ENCODE peak calls at places on chromosomes 2 and 18, in four cellular contexts. S, U, O and Z are unnamed samples.

GRCh38 chr2:232842689-232843088 is 27.4 kb upstream of the SNORC start:
- DNase-seq in O (no peak), S (no peak), U (no peak), Z (no peak)

GRCh38 chr2:97869722-97870346 is 125.9 kb downstream of the TMEM131 start:
- DNase-seq in O (no peak), U (no peak), S (no peak), Z (no peak)

GRCh38 chr2:156982615-156983014 is 274.9 kb upstream of the GALNT5 start:
- DNase-seq in O (no peak), U (no peak), S (no peak), Z (no peak)

GRCh38 chr2:9914384-9915065 is 37.0 kb upstream of the GRHL1 start:
- DNase-seq in O (no peak), U (no peak), S (peak; percentile 77), Z (no peak)

GRCh38 chr2:172859821-172860707 is 124.4 kb downstream of the RAPGEF4 start:
- DNase-seq in O (no peak), S (no peak), U (no peak), Z (no peak)

GRCh38 chr2:138814123-138814883 is 34.1 kb upstream of the NXPH2 start:
- DNase-seq in U (no peak), S (peak; percentile 18), O (no peak), Z (peak; percentile 5)

GRCh38 chr2:218717262-218717661 is 6.6 kb downstream of the TTLL4 start:
- DNase-seq in O (no peak), U (peak; percentile 54), S (no peak), Z (peak; percentile 42)

GRCh38 chr2:74756356-74756890 is 77.5 kb upstream of the HK2 start:
- DNase-seq in O (no peak), U (no peak), S (peak; percentile 14), Z (peak; percentile 12)

GRCh38 chr2:100606740-100607343 is 44.0 kb downstream of the PDCL3 start:
- DNase-seq in S (peak; percentile 61), U (no peak), O (peak; percentile 40), Z (peak; percentile 49)

GRCh38 chr2:143730155-143730949 is 601.1 kb downstream of the ARHGAP15 start:
- DNase-seq in U (no peak), O (no peak), S (peak; percentile 27), Z (no peak)

GRCh38 chr2:153299809-153300208 is 178.8 kb downstream of the RPRM start:
- DNase-seq in O (no peak), S (no peak), U (no peak), Z (no peak)

GRCh38 chr18:49494660-49495059 is 7.6 kb upstream of the C18orf32 start:
- DNase-seq in O (no peak), S (no peak), U (no peak), Z (no peak)

GRCh38 chr2:200453853-200454524 is 55.9 kb downstream of the KCTD18 start:
- DNase-seq in S (no peak), U (no peak), O (no peak), Z (no peak)

GRCh38 chr2:236866542-236867340 is 218.9 kb upstream of the COPS8 start:
- DNase-seq in U (no peak), S (no peak), O (peak; percentile 8), Z (no peak)

GRCh38 chr2:101406867-101407266 is 19.6 kb upstream of the CREG2 start:
- DNase-seq in S (peak; percentile 46), U (no peak), O (no peak), Z (no peak)

GRCh38 chr2:169964740-169965139 is 137.5 kb downstream of the UBR3 start:
- DNase-seq in U (peak; percentile 52), S (no peak), O (no peak), Z (no peak)

GRCh38 chr18:54764786-54765185 is 63.5 kb upstream of the RAB27B start:
- DNase-seq in S (no peak), U (no peak), O (no peak), Z (no peak)

GRCh38 chr2:147520817-147521216 is 324.0 kb upstream of the ACVR2A start:
- DNase-seq in O (no peak), S (no peak), U (no peak), Z (no peak)

GRCh38 chr2:9802576-9802993 is 40.7 kb upstream of the TAF1B start:
- DNase-seq in U (no peak), O (no peak), S (no peak), Z (no peak)

GRCh38 chr2:239577913-239578312 is 177.1 kb upstream of the HDAC4 start:
- DNase-seq in O (no peak), U (no peak), S (no peak), Z (no peak)

GRCh38 chr2:73920577-73921545 is 5.8 kb upstream of the DGUOK start:
- DNase-seq in S (peak; percentile 56), O (no peak), U (no peak), Z (peak; percentile 76)

GRCh38 chr18:48023334-48024008 is 93.0 kb upstream of the SMAD2 start:
- DNase-seq in U (peak; percentile 66), S (peak; percentile 76), O (peak; percentile 79), Z (peak; percentile 51)

GRCh38 chr2:36572054-36572751 is 25.8 kb downstream of the FEZ2 start:
- DNase-seq in O (peak; percentile 81), S (no peak), U (no peak), Z (no peak)

GRCh38 chr2:238143239-238143951 is 4.9 kb downstream of the KLHL30 start:
- DNase-seq in U (no peak), S (peak; percentile 44), O (no peak), Z (no peak)

GRCh38 chr2:14806567-14807077 is 174.1 kb downstream of the LRATD1 start:
- DNase-seq in U (no peak), O (no peak), S (no peak), Z (no peak)

GRCh38 chr2:225288986-225289385 is 110.5 kb upstream of the NYAP2 start:
- DNase-seq in U (no peak), S (peak; percentile 37), O (no peak), Z (no peak)
- TF ChIP-seq POLR2A in U (no peak), S (no peak), O (no peak), Z (no peak)

DNA sequence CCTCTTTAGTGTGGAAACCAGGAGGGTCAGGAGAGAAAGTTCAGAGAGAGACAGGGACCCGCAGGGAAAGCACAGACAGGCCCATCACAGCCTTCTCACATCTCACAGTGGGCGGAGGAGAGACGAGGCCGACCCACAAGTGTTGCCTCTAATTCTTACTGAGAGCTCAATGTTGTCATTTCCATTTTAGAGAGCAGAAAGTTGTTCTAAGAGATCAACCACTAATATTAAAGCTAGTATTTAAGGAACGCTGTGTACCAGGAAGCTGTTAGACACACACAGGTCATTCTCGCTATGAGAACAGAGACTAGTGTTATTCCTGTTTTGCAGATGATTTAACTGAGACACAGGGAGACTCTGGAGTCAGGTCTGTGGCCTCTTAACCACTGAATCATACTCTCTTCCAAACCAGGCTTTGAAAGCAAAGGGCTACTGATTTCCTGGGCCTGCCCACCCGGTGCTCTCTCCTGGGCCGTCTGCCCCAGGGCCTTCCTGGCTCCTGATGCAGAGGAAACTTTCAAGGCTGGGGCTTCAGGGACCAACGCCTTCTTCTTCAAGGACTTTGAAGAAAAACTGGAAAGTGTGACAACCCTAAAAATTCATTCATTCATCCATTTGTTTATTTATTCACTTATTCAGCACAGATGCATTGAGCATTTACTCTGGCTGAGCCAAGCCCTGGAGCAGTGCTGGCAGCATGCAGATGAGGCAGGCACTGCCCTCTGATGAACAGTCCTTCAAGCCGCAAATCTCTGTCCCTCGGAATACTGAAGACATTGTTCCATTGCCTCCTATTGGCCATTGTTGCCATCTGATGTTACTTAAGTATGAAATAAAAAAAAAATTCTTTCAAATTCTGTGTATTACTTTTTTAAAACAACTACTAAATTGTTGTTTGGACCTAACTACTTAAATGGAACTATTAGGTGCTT is 37.2 kb upstream of the BIN1 start:
- DNase-seq in O (peak; percentile 27), U (peak; percentile 36), S (peak; percentile 33), Z (no peak)
- TF ChIP-seq POLR2A in O (no peak), U (no peak), S (no peak), Z (no peak)

DNA sequence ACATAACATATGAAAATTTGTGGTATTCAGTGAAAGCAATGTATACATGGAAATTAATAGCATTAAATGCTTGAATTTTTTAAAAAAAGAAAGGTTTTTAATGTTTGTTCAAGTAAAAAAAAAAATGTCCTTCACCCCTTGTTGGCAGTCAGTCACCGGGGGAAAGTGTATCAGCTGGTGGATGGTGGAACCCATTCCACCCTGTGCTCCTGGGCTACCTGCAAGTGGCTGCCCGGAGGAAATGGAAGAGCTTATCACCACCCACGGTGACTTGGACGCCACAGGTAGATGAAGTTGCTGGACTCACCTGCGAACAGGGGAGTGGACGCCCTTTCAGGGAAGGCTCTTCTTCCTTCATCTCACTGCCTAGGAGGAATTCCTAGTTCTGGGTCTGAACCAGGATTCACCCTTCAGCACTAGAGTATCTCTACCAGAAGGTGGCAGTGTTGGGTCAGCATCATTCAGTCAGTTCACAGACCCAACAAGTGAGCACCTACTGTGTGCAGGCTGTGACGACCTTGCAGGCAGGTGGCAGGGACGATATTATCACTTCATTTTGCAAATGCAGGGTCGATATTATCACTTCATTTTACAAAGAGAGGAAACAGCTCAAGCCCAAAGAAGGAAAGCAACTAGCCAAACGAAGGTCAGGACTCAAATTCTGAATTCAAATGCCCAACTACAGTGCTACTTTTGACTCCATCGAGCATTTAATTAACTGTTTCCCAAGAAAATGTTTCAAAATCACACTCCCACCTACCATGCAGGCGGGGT is 35.8 kb downstream of the CIB4 start:
- DNase-seq in U (peak; percentile 48), S (peak; percentile 78), O (peak; percentile 74), Z (peak; percentile 80)
- TF ChIP-seq POLR2A in U (no peak), S (no peak), O (no peak), Z (no peak)

GRCh38 chr2:64205415-64205814 is 61.2 kb upstream of the PELI1 start:
- DNase-seq in U (no peak), O (no peak), S (no peak), Z (no peak)

GRCh38 chr2:64204716-64205115 is 60.5 kb upstream of the PELI1 start:
- DNase-seq in O (no peak), S (no peak), U (no peak), Z (no peak)

GRCh38 chr2:64203131-64204005 is 59.1 kb upstream of the PELI1 start:
- DNase-seq in U (no peak), O (no peak), S (no peak), Z (no peak)

GRCh38 chr2:64202206-64202864 is 58.1 kb upstream of the PELI1 start:
- DNase-seq in O (no peak), U (peak; percentile 39), S (peak; percentile 68), Z (no peak)

GRCh38 chr2:64204006-64204632 is 59.9 kb upstream of the PELI1 start:
- DNase-seq in O (peak; percentile 34), U (no peak), S (no peak), Z (no peak)
- TF ChIP-seq POLR2A in O (no peak), U (no peak), S (no peak), Z (no peak)

DNA sequence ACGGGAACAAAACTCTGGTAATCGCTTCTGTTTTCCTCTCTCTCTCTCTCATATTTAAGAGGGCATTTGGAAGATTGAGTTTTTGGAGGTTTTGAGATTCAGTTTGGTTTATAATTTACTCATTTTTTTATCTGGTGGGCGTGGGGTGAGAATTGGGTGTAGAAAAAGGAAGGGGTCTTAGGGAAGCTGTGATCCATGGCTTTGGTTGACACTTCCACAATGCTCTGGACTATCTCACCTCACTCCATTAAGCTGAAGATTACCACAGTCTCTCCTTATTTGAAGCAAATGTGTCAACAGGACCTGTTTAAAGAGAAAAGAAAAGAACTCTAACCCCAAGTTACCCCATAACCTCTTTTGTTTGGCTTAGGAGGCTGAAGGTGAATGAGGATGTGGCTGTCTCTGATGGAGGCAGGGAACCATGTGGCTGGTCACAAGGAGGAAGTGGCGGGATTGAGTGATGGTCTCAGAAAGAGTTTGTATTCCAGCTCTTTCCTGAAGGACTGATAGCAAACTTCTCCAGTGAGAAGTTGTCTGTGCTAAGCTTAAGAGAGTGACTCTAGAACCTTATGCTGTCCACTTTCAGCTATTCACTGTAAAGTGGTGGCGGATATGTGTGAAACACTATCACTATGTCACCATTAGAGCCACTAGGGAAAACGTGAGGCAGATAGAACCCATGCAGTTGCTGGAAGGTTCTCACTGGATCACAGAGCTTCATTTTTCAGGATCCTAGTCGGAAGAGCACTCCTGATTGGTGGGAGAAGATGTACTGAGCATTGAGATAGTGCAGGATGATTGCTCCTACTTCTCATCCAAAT is 935 bp downstream of the ZNF804A start:
- DNase-seq in U (no peak), O (no peak), S (no peak), Z (peak; percentile 40)
- TF ChIP-seq POLR2A in U (no peak), O (no peak), S (no peak), Z (no peak)